ENCODE peak calls at places on chromosomes 4 and X, in ten cellular contexts. B is fibroblast of mammary gland; U is bronchial epithelial cell; V is SK-N-DZ; C is effector memory CD8-positive, alpha-beta T cell; Y is HCT116; S is fibroblast of gingiva; H is stimulated activated CD4-positive, alpha-beta T cell treated with anti-CD3 and anti-CD28 coated beads, Interleukin-15, amount 100 ng/mL, for 1 hour; G is adrenal gland; N is T-helper 17 cell. K is an unnamed sample.

GRCh38 chrX:153624196-153625091 is 22.6 kb upstream of the DUSP9 start:
- DNase-seq in G (no peak), H (no peak), B (no peak), Y (no peak), U (no peak), N (no peak), S (no peak), V (no peak), C (no peak), K (no peak)

GRCh38 chrX:20591246-20591645 is 324.5 kb upstream of the RPS6KA3 start:
- DNase-seq in V (no peak), C (no peak), G (no peak), N (no peak), B (no peak), U (no peak), Y (no peak), S (no peak), H (no peak), K (no peak)

GRCh38 chr4:82230310-82230709 is 143.5 kb downstream of the HNRNPD start:
- DNase-seq in B (no peak), V (no peak), H (no peak), C (no peak), Y (no peak), U (peak), N (no peak), G (no peak), S (no peak), K (no peak)

GRCh38 chr4:13837228-13837627 is 209.7 kb upstream of the BOD1L1 start:
- DNase-seq in V (no peak), U (no peak), C (no peak), S (no peak), Y (no peak), G (no peak), B (no peak), H (no peak), N (no peak), K (no peak)

GRCh38 chr4:102665527-102665926 is 95.2 kb downstream of the MANBA start:
- DNase-seq in Y (no peak), S (no peak), B (peak), H (no peak), G (no peak), U (peak), V (no peak), C (no peak), N (no peak), K (no peak)

GRCh38 chrX:130834149-130834548 is 68.9 kb downstream of the ENOX2 start:
- DNase-seq in H (no peak), Y (no peak), G (no peak), N (no peak), V (no peak), B (no peak), C (no peak), U (no peak), S (no peak), K (no peak)

GRCh38 chrX:10620121-10620699 is at the start of gene MID1:
- DNase-seq in H (no peak), S (peak), C (no peak), V (peak), B (peak), G (peak), Y (peak), U (peak), N (no peak), K (peak)

GRCh38 chr4:184447664-184448063 is 26.7 kb downstream of the IRF2 start:
- DNase-seq in Y (no peak), V (no peak), C (no peak), N (no peak), G (no peak), S (no peak), H (no peak), B (no peak), U (peak), K (no peak)

GRCh38 chr4:112514079-112514448 is 1.9 kb downstream of the NEUROG2 start:
- DNase-seq in V (no peak), B (no peak), H (no peak), N (no peak), C (no peak), Y (no peak), G (no peak), U (no peak), S (no peak), K (no peak)

GRCh38 chr4:71498002-71498401 is 159.2 kb downstream of the SLC4A4 start:
- DNase-seq in U (peak), Y (no peak), S (no peak), N (no peak), G (no peak), B (peak), H (no peak), C (no peak), V (no peak), K (peak)

GRCh38 chrX:37912286-37912685 is 64.9 kb upstream of the DYNLT3 start:
- DNase-seq in Y (no peak), G (peak), S (no peak), H (no peak), B (no peak), C (peak), V (no peak), N (no peak), U (peak), K (no peak)

GRCh38 chrX:19889582-19890342 is 2.4 kb upstream of the SH3KBP1 start:
- DNase-seq in H (no peak), V (no peak), Y (peak), S (peak), C (no peak), G (peak), U (peak), N (no peak), B (peak), K (peak)

GRCh38 chr4:37661643-37662221 is 24.4 kb downstream of the RELL1 start:
- DNase-seq in H (no peak), G (no peak), B (peak), U (no peak), N (no peak), C (no peak), Y (no peak), V (no peak), S (peak), K (peak)

GRCh38 chr4:23631255-23631950 is 258.4 kb downstream of the PPARGC1A start:
- DNase-seq in G (no peak), V (no peak), B (no peak), Y (no peak), S (no peak), U (peak), N (no peak), C (no peak), H (no peak), K (no peak)

GRCh38 chrX:150907474-150907873 is 9.0 kb upstream of the CD99L2 start:
- DNase-seq in N (no peak), U (no peak), B (no peak), V (no peak), C (no peak), G (no peak), Y (no peak), S (no peak), H (no peak), K (no peak)

GRCh38 chr4:184310881-184311709 is 93.4 kb upstream of the ENPP6 start:
- DNase-seq in G (no peak), N (no peak), Y (no peak), C (no peak), H (no peak), S (no peak), B (no peak), U (no peak), V (no peak), K (no peak)

GRCh38 chrX:101485212-101486064 is at the start of gene ARMCX4:
- DNase-seq in H (peak), U (peak), N (peak), B (peak), G (peak), V (peak), S (peak), Y (no peak), C (no peak), K (peak)

GRCh38 chrX:24594531-24594930 is 52.6 kb downstream of the PCYT1B start:
- DNase-seq in C (no peak), G (no peak), N (no peak), Y (no peak), V (no peak), H (no peak), B (no peak), U (no peak), S (no peak), K (no peak)

GRCh38 chrX:2782171-2782570 is 30.3 kb downstream of the XG start:
- DNase-seq in C (no peak), U (no peak), B (no peak), N (no peak), S (no peak), V (no peak), G (no peak), H (no peak), Y (no peak), K (no peak)

GRCh38 chrX:153611298-153612095 is 12.6 kb upstream of the CCNQ start:
- DNase-seq in H (no peak), U (no peak), C (no peak), V (no peak), Y (no peak), S (no peak), G (no peak), N (no peak), B (no peak), K (no peak)

GRCh38 chrX:23637187-23637586 is 30.1 kb upstream of the PRDX4 start:
- DNase-seq in G (no peak), N (no peak), B (peak), S (no peak), Y (no peak), H (no peak), U (no peak), C (no peak), V (no peak), K (no peak)

GRCh38 chr4:13349096-13349495 is 135.0 kb downstream of the RAB28 start:
- DNase-seq in Y (no peak), N (no peak), C (no peak), H (no peak), S (no peak), U (no peak), B (peak), V (no peak), G (no peak), K (peak)

GRCh38 chr4:7327341-7327885 is 107.3 kb downstream of the PSAPL1 start:
- DNase-seq in B (no peak), N (no peak), V (no peak), G (no peak), H (no peak), C (no peak), S (no peak), Y (no peak), U (no peak), K (no peak)

GRCh38 chrX:39809326-39809725 is 288.4 kb downstream of the BCOR start:
- DNase-seq in N (no peak), S (peak), C (no peak), G (peak), B (peak), U (peak), V (no peak), H (no peak), Y (no peak), K (peak)

GRCh38 chr4:180234730-180235129 is 2008.5 kb upstream of the TENM3 start:
- DNase-seq in Y (no peak), H (no peak), B (no peak), U (no peak), S (no peak), C (no peak), G (no peak), N (no peak), V (no peak), K (no peak)

GRCh38 chrX:28124416-28124815 is 143.2 kb upstream of the DCAF8L1 start:
- DNase-seq in B (no peak), Y (no peak), H (no peak), U (no peak), S (peak), G (no peak), N (no peak), C (no peak), V (no peak), K (no peak)

GRCh38 chrX:506341-506740 is 119.6 kb upstream of the PPP2R3B start:
- DNase-seq in U (no peak), V (no peak), S (no peak), H (no peak), N (no peak), C (no peak), Y (no peak), B (no peak), G (no peak), K (no peak)

GRCh38 chrX:69229436-69229835 is 64.2 kb upstream of the PJA1 start:
- DNase-seq in U (peak), C (no peak), B (peak), Y (no peak), S (peak), V (no peak), H (no peak), N (no peak), G (no peak), K (peak)

GRCh38 chr4:12319765-12320164 is 891.1 kb upstream of the HS3ST1 start:
- DNase-seq in S (no peak), V (no peak), C (no peak), H (no peak), N (no peak), G (no peak), U (no peak), Y (no peak), B (peak), K (no peak)

GRCh38 chr4:26141916-26142638 is 178.7 kb upstream of the RBPJ start:
- DNase-seq in C (no peak), B (peak), G (peak), Y (no peak), U (no peak), N (no peak), V (no peak), H (no peak), S (peak), K (peak)

K was measured in HCEC 1CT.